ENCODE peak calls at places on chromosomes 5 and 9, in seven cellular contexts. Y is substantia nigra; V is body of pancreas; U is left lung; B is brain microvascular endothelial cell; F is psoas muscle; P is effector memory CD4-positive, alpha-beta T cell. X is an unnamed sample.

GRCh38 chr5:14574891-14575496 is 6.6 kb upstream of the OTULINL start:
- DNase-seq in Y (no peak), V (peak), U (no peak), B (no peak), F (peak), P (no peak), X (no peak)

GRCh38 chr5:113546711-113547159 is 33.2 kb downstream of the YTHDC2 start:
- DNase-seq in Y (no peak), V (no peak), U (no peak), B (peak), F (no peak), P (no peak), X (no peak)

GRCh38 chr5:68277427-68277826 is 61.9 kb downstream of the PIK3R1 start:
- DNase-seq in Y (no peak), V (no peak), U (no peak), B (peak), F (no peak), P (no peak), X (no peak)

GRCh38 chr9:136031741-136032638 is 63.1 kb downstream of the NACC2 start:
- DNase-seq in Y (no peak), V (no peak), U (peak), B (no peak), F (no peak), P (no peak), X (no peak)

GRCh38 chr9:24242599-24242998 is 303.1 kb downstream of the IZUMO3 start:
- DNase-seq in Y (no peak), V (no peak), U (no peak), B (no peak), F (no peak), P (no peak), X (no peak)

GRCh38 chr9:15622596-15622995 is 69.8 kb downstream of the CCDC171 start:
- DNase-seq in Y (no peak), V (no peak), U (no peak), B (no peak), F (no peak), P (no peak), X (no peak)

GRCh38 chr5:72355706-72356299 is 35.6 kb downstream of the PTCD2 start:
- DNase-seq in Y (peak), V (peak), U (no peak), B (peak), F (peak), P (no peak), X (no peak)

GRCh38 chr5:180611140-180611850 is 20.0 kb upstream of the SCGB3A1 start:
- DNase-seq in Y (no peak), V (no peak), U (no peak), B (no peak), F (no peak), P (no peak), X (no peak)

GRCh38 chr9:120625222-120625621 is 45.3 kb upstream of the CDK5RAP2 start:
- DNase-seq in Y (no peak), V (no peak), U (no peak), B (no peak), F (no peak), P (no peak), X (no peak)

GRCh38 chr5:170511550-170511949 is 7.7 kb downstream of the KCNIP1 start:
- DNase-seq in Y (no peak), V (no peak), U (no peak), B (no peak), F (no peak), P (no peak), X (no peak)

GRCh38 chr9:127779136-127779981 is 893 bp upstream of the SH2D3C start:
- DNase-seq in Y (no peak), V (no peak), U (no peak), B (no peak), F (no peak), P (peak), X (no peak)

GRCh38 chr5:59769832-59770231 is 123.7 kb downstream of the PDE4D start:
- DNase-seq in Y (no peak), V (no peak), U (no peak), B (peak), F (no peak), P (no peak), X (no peak)

GRCh38 chr5:144093868-144094267 is 76.6 kb downstream of the YIPF5 start:
- DNase-seq in Y (no peak), V (no peak), U (no peak), B (no peak), F (no peak), P (no peak), X (no peak)

GRCh38 chr5:61280766-61281427 is 51.2 kb upstream of the ZSWIM6 start:
- DNase-seq in Y (no peak), V (peak), U (peak), B (no peak), F (no peak), P (no peak), X (no peak)

GRCh38 chr5:41418220-41419031 is 92.0 kb downstream of the PLCXD3 start:
- DNase-seq in Y (no peak), V (no peak), U (no peak), B (no peak), F (no peak), P (no peak), X (no peak)

GRCh38 chr5:132000677-132001453 is 10.6 kb downstream of the ACSL6 start:
- DNase-seq in Y (no peak), V (no peak), U (no peak), B (no peak), F (no peak), P (peak), X (no peak)

GRCh38 chr9:35603506-35603985 is 1.5 kb upstream of the TESK1 start:
- DNase-seq in Y (no peak), V (peak), U (no peak), B (peak), F (peak), P (no peak), X (no peak)

GRCh38 chr5:103522586-103522985 is 40.0 kb downstream of the NUDT12 start:
- DNase-seq in Y (no peak), V (no peak), U (no peak), B (no peak), F (no peak), P (no peak), X (no peak)

GRCh38 chr5:90111354-90112070 is 298.0 kb downstream of the CETN3 start:
- DNase-seq in Y (no peak), V (no peak), U (no peak), B (no peak), F (no peak), P (no peak), X (no peak)

GRCh38 chr5:148416921-148417320 is 33.2 kb downstream of the FBXO38 start:
- DNase-seq in Y (no peak), V (no peak), U (no peak), B (peak), F (no peak), P (no peak), X (no peak)

GRCh38 chr9:137194388-137194787 is 5.9 kb downstream of the SSNA1 start:
- DNase-seq in Y (peak), V (peak), U (no peak), B (no peak), F (no peak), P (no peak), X (peak)
- H3K27ac ChIP-seq in Y (peak), V (peak), U (no peak), B (no peak), F (no peak), P (no peak), X (peak)

GRCh38 chr9:89640801-89641200 is 36.0 kb downstream of the GADD45G start:
- DNase-seq in Y (no peak), V (no peak), U (no peak), B (no peak), F (no peak), P (no peak), X (no peak)

GRCh38 chr9:89639367-89639795 is 34.6 kb downstream of the GADD45G start:
- DNase-seq in Y (no peak), V (peak), U (no peak), B (no peak), F (peak), P (no peak), X (peak)

GRCh38 chr9:89639961-89640360 is 35.1 kb downstream of the GADD45G start:
- DNase-seq in Y (no peak), V (no peak), U (no peak), B (no peak), F (no peak), P (no peak), X (no peak)

GRCh38 chr9:89638897-89639296 is 34.1 kb downstream of the GADD45G start:
- DNase-seq in Y (no peak), V (no peak), U (no peak), B (no peak), F (no peak), P (no peak), X (no peak)

DNA sequence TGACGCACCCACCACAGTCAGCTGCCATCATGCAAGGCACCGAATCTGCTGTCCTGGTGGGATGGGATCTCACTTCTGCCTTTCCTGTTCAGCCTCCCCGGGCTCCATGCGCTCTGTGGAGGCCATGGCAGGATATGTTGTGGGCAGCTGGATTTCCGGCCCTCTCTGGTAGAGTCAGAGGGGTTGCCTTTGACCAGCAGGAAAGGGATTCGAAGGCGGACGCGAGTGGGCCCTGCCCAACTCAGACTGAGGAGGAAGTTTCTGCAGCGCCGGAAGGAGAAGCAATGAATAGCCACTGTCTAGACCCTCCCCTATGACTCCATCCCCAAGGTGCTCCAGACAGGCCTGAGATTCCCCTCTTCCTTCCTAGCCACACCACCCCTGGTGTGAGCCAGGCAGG is 35.6 kb downstream of the GADD45G start:
- DNase-seq in Y (no peak), V (no peak), U (no peak), B (no peak), F (no peak), P (no peak), X (no peak)
- H3K27ac ChIP-seq in Y (peak), V (no peak), U (peak), B (no peak), F (peak), P (no peak), X (peak)

DNA sequence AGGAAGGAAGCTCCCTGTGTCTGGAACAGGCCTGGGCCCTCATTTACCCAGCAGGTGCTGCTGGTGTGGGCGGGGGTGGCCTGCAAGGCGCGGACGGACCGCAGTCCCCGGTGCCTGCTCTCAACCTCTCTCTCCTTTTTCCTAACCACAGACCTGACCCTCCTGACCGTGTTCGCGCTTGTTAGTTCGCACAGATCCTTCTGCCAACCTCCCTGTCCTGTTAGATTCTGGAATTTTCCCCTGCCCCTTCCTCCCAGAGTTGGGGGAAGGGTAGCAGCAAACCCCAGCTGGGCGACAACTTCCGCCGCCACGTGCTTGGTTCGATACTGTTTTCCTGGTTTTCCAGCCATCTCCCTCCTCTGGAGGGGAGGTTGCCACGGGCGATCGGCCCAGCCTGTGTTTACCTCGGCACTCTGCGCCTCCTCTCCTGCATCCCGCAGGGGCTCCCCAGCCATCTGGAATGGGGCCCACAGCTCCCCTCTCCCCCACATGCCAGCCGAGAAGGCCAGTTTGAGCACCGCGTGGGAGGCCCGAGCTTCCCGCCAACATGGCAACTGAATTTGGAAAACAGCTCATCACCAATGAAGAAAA is 70.8 kb upstream of the UNC5A start:
- DNase-seq in Y (no peak), V (no peak), U (no peak), B (no peak), F (no peak), P (no peak), X (no peak)
- H3K27ac ChIP-seq in Y (no peak), V (no peak), U (no peak), B (no peak), F (no peak), P (no peak), X (no peak)

GRCh38 chr9:133347515-133347984 is 381 bp downstream of the MED22 start:
- DNase-seq in Y (no peak), V (peak), U (peak), B (no peak), F (no peak), P (peak), X (no peak)

GRCh38 chr9:133347985-133348762 is at the start of the genes MED22 and RPL7A:
- DNase-seq in Y (peak), V (peak), U (peak), B (peak), F (peak), P (peak), X (peak)

GRCh38 chr9:133349965-133350624 is 2.1 kb downstream of the RPL7A start:
- DNase-seq in Y (no peak), V (no peak), U (peak), B (no peak), F (no peak), P (no peak), X (no peak)

GRCh38 chr9:133351526-133351907 is 3.5 kb downstream of the RPL7A start:
- DNase-seq in Y (no peak), V (no peak), U (peak), B (no peak), F (no peak), P (no peak), X (no peak)

DNA sequence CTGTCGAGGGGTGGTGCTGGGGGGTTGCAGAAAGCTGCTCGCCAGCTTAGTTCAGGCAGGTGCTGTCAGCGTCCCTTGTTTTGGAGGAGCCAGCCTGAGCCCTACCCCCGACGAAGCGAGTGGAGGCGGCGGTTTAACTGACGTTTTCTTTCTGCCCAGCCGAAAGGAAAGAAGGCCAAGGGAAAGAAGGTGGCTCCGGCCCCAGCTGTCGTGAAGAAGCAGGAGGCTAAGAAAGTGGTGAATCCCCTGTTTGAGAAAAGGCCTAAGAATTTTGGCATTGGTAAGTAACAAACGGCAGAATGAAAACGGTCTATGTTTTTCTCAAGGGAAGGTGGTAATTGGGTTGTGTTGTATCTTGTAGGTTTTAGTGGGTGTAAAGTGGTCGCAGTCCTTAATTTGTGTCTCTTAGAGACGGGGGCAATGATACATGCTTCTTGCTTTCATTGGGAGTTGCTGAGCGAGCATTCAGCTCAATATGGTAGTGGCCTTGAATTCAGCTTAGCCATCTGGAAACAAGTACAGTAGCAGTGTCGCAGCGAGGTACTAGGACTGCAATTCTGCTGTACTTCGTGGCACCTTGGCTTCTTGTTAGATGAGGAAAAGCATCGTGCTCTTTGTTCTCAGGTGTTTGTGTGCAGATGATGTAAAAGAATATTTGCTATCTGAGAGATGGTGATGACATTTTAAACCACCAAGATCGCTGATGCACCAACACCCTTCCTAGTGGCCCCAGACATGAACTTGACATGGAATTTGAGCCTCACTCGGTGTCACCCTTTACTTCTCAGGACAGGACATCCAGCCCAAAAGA is 950 bp downstream of the RPL7A start:
- DNase-seq in Y (no peak), V (no peak), U (no peak), B (no peak), F (no peak), P (no peak), X (no peak)
- H3K27ac ChIP-seq in Y (peak), V (peak), U (peak), B (peak), F (peak), P (peak), X (peak)

DNA sequence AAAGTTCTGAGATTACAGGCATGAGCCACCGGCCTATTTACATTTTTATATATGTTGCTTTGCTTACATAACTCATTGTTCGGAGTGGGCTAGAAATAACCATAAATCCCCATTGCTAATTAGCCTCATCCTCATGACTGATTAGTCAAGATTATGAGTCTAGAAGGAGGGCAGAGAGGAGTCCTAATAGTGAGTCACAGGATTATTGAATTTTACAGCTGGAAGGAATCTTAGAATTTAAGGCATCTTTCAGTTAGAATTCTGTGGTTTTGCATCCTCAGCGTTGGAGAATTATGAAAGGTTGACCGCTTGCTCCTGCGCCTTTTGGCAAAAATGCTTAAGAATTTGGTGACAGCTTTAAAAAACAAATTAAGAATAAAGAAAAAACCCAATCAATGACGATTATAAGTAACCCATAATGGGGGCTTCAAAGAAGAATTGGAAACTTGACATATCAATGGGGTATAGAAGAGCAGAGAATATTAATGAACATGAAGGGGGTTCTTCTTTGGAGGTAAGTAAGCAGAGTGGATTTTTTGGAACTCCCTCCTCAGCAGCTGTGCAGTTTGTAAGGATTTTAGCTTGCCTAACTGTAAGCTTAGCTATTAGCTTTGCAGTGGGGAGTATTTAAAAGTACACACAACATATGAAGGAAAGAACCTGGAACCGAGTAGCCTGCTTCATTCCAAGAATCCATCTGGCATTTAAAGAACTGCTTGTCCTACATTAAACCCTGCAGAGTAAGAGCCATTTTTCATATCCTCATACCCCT is 2.4 kb upstream of the PBX3 start:
- DNase-seq in Y (no peak), V (no peak), U (no peak), B (no peak), F (no peak), P (no peak), X (no peak)
- H3K27ac ChIP-seq in Y (no peak), V (no peak), U (no peak), B (no peak), F (no peak), P (no peak), X (no peak)

GRCh38 chr9:75490326-75490725 is 400.1 kb upstream of the PCSK5 start:
- DNase-seq in Y (no peak), V (no peak), U (no peak), B (no peak), F (no peak), P (no peak), X (no peak)

GRCh38 chr9:75491533-75491932 is 398.9 kb upstream of the PCSK5 start:
- DNase-seq in Y (no peak), V (no peak), U (no peak), B (no peak), F (no peak), P (no peak), X (no peak)

GRCh38 chr9:75483636-75484035 is 395.3 kb downstream of the OSTF1 start:
- DNase-seq in Y (no peak), V (no peak), U (no peak), B (no peak), F (no peak), P (no peak), X (no peak)

GRCh38 chr9:75488082-75488713 is 399.9 kb downstream of the OSTF1 start:
- DNase-seq in Y (no peak), V (no peak), U (no peak), B (no peak), F (peak), P (no peak), X (no peak)

DNA sequence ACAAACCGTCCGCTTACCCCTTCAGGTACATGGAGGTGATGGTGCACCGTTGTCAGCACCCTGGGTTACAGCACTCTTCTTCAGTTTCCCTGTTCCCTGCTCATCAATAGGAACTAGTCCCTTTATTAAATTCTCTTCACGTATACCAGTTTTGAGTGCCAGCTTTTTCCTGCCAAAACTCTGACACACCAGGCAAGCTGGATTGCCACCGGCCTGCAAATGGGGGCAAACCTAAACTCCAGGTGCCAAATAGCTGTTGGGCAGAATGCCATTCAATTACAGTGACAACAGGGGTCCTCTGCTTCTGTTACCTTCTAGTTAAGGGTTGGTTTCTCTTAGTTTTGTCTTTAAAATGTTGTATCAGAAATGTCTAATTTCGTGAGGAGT is 400.4 kb downstream of the OSTF1 start:
- DNase-seq in Y (peak), V (no peak), U (no peak), B (no peak), F (no peak), P (no peak), X (no peak)
- H3K27ac ChIP-seq in Y (no peak), V (no peak), U (no peak), B (no peak), F (no peak), P (no peak), X (no peak)

DNA sequence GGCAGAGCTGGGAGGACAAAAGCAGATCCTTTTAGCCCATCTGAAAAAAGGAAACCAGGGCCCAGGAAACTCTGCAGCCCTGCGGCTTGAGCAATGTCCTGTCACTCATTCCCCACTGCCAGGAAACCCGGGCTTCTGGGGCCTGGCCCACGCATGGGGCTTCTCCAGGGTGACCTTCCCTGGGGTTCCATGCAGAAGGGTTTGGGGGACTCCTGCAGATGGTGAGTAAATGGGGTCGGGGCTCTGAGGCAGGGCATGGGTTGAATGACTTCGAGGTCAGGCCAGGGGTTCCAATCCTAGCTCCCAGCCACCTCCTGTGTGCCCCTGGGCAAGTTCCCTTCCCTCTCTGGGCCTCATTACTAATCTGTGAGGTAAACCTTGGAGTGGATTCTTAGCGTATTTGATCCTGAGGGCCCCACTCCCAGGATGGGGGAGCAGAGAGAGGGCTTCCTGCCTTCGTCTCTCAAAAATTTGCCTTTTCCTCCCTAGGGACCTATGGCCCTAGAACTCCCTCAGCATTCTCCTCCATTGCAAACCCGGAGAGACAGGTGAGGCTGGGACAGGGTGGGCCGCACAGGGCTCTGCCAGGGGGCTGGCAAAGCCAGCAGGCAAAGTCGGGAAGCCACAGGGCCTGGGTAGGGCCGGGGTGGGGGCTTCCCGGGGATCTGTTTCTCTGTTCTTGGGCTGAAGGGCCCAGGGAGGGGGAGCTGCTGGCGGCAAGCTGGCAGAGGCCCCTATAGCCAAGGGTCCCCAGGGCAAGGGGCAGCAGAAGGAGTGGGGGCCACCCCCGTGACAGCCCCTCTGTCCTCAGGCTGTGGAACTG is 25.8 kb downstream of the ADGRD2 start:
- DNase-seq in Y (no peak), V (no peak), U (peak), B (no peak), F (peak), P (no peak), X (no peak)
- H3K27ac ChIP-seq in Y (no peak), V (no peak), U (no peak), B (no peak), F (no peak), P (no peak), X (no peak)

X was measured in caudate nucleus.